ENCODE peak calls at places on chromosome 3, in five cellular contexts. O, B, E, Q and J are unnamed samples. For H3K27me3, the result is how much of the 10 kb centered on the place peaks cover.

GRCh38 chr3:179272385-179272784 is 21.5 kb upstream of the KCNMB3 start:
- DNase-seq in E (no peak), O (no peak), B (peak), Q (no peak), J (no peak)

GRCh38 chr3:185225523-185225922 is 28.3 kb downstream of the EHHADH start:
- DNase-seq in E (no peak), Q (no peak), O (no peak), B (no peak), J (no peak)

GRCh38 chr3:50322386-50323091 is at the start of gene HYAL2:
- DNase-seq in B (no peak), O (no peak), Q (peak), E (peak), J (no peak)

GRCh38 chr3:156761713-156762575 is 64.2 kb upstream of the LEKR1 start:
- DNase-seq in O (no peak), Q (no peak), B (no peak), E (no peak), J (no peak)

GRCh38 chr3:70120360-70120966 is 120.9 kb downstream of the SAMMSON start:
- DNase-seq in O (peak), Q (peak), E (peak), B (peak), J (peak)

GRCh38 chr3:134796313-134797079 is 1.4 kb downstream of the EPHB1 start:
- DNase-seq in E (no peak), B (peak), O (peak), Q (no peak), J (peak)

GRCh38 chr3:29275309-29275708 is 5.6 kb upstream of the RBMS3 start:
- DNase-seq in B (no peak), Q (peak), E (peak), O (no peak), J (no peak)

GRCh38 chr3:166283856-166284255 is 446.6 kb upstream of the BCHE start:
- DNase-seq in B (no peak), E (no peak), O (no peak), Q (no peak), J (no peak)

GRCh38 chr3:112499328-112499727 is at the start of gene BTLA:
- DNase-seq in E (no peak), Q (no peak), B (no peak), O (no peak), J (no peak)

GRCh38 chr3:123584284-123584987 is 417 bp downstream of the HACD2 start:
- DNase-seq in O (peak), Q (peak), B (peak), E (peak), J (no peak)

GRCh38 chr3:32340639-32341365 is 50.9 kb upstream of the CMTM7 start:
- DNase-seq in Q (no peak), O (no peak), E (no peak), B (no peak), J (no peak)

GRCh38 chr3:82761858-82762257 is 1000.4 kb upstream of the GBE1 start:
- DNase-seq in Q (no peak), B (no peak), E (no peak), O (no peak), J (no peak)
- H3K27me3 ChIP-seq in Q (under half), B (under half), E (under half), O (under half), J (under half)

DNA sequence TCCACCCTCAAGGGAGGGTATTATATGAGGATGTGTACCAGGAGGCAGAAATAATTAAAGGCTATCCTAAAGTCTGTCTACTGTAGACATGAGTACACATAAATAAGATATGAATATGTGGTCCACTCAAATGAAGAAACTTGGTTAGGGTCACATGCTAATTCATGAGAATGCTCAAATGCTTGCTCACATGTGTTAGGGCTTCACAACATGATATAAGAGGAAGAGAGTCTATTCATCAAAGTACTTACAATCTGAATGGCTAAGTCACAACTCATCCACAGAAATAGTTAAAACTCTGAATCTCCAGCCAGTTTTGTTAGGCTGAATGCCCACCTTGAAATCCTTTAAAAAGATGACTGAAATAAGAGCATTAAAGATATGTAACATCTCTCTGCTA is 10.4 kb upstream of the TBC1D5 start:
- DNase-seq in Q (no peak), E (no peak), O (no peak), B (no peak), J (no peak)
- H3K27me3 ChIP-seq in Q (under half), E (under half), O (under half), B (under half), J (under half)

GRCh38 chr3:71372369-71372768 is 211.2 kb downstream of the FOXP1 start:
- DNase-seq in E (no peak), B (no peak), Q (no peak), O (peak), J (no peak)
- H3K27me3 ChIP-seq in E (under half), B (under half), Q (under half), O (under half), J (under half)

GRCh38 chr3:11570251-11570650 is 73.5 kb downstream of the VGLL4 start:
- DNase-seq in E (no peak), O (no peak), Q (no peak), B (no peak), J (no peak)
- H3K27me3 ChIP-seq in E (under half), O (under half), Q (under half), B (under half), J (under half)

DNA sequence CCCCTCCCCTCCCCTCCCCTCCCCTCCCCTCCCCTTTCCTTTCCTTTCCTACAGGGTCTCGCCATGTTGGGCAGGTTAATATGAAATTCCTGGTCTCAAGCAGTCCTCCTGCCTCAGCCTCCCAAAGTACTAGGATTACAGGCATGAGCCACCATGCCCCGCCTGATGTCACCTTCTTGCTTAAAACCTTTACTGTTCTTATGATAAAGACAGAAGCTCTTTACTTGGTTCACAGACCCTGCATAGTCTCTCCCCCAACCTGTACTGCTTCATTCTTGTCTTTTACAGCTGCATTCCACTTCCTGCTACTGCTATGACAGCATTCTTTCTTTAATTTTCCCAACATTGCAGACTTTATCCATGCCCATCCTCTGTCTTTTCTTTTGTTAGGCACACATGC is 20.8 kb downstream of the MED12L start:
- DNase-seq in B (no peak), E (no peak), O (no peak), Q (no peak), J (no peak)
- H3K27me3 ChIP-seq in B (under half), E (under half), O (under half), Q (under half), J (under half)

DNA sequence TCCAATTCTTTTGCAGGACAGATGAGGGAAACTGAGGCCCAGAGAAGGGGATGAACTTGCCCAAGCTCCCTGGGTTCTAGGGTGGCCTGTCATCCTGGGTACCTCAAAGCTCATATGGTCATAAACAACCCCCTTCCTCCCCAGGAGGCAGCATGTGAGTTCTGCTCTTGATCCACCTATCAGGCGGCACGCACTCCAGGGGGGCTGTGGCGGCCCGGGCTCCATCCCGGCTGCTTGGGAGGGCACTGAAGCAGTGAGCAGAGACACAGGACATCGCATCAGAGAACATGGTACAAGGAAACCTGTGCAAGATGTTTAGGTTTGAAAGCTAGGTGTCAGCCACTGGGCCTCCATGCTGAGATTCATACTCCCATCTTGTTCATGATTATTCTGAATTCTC is 34.2 kb downstream of the CPN2 start:
- DNase-seq in Q (no peak), O (no peak), E (no peak), B (no peak), J (no peak)
- H3K27me3 ChIP-seq in Q (under half), O (under half), E (under half), B (under half), J (under half)

GRCh38 chr3:194132465-194133358 is 3.2 kb upstream of the HES1 start:
- DNase-seq in E (no peak), Q (no peak), O (peak), B (no peak), J (no peak)
- H3K27me3 ChIP-seq in E (under half), Q (under half), O (under half), B (under half), J (under half)

GRCh38 chr3:55483196-55484095 is 3.7 kb downstream of the WNT5A start:
- DNase-seq in B (no peak), Q (no peak), E (no peak), O (no peak), J (peak)
- H3K27me3 ChIP-seq in B (under half), Q (under half), E (under half), O (under half), J (half or more)